ENCODE peak calls at places on chromosome 11, in ten cellular contexts. V, Y, T, N, W, X, D, S, P and B are unnamed samples.

GRCh38 chr11:69640260-69640994 is 529 bp upstream of the CCND1 start:
- DNase-seq in D (peak; percentile 44), S (peak; percentile 45), Y (peak; percentile 62), T (peak; percentile 58), V (no peak), P (peak; percentile 50), W (peak; percentile 52), X (peak; percentile 45), N (peak; percentile 77), B (no peak)

GRCh38 chr11:119712006-119712405 is 17.0 kb downstream of the NECTIN1 start:
- DNase-seq in P (no peak), X (no peak), Y (no peak), D (no peak), W (no peak), V (no peak), N (no peak), S (no peak), T (no peak), B (no peak)

GRCh38 chr11:7654094-7654742 is 19.1 kb downstream of the CYB5R2 start:
- DNase-seq in V (no peak), Y (no peak), T (no peak), P (no peak), X (no peak), N (no peak), W (no peak), D (no peak), S (no peak), B (no peak)

GRCh38 chr11:8258289-8258688 is 5.4 kb downstream of the LMO1 start:
- DNase-seq in Y (no peak), D (no peak), V (no peak), S (no peak), P (no peak), T (no peak), W (no peak), N (peak; percentile 38), X (no peak), B (no peak)

GRCh38 chr11:117557321-117557720 is 229.7 kb downstream of the CEP164 start:
- DNase-seq in V (no peak), N (peak; percentile 43), D (no peak), W (no peak), Y (no peak), T (no peak), S (no peak), X (no peak), P (no peak), B (no peak)

GRCh38 chr11:66363805-66364535 is 7.6 kb downstream of the SLC29A2 start:
- DNase-seq in V (no peak), T (peak; percentile 78), N (peak; percentile 81), D (no peak), X (peak; percentile 64), S (no peak), P (peak; percentile 82), W (no peak), Y (peak; percentile 80), B (peak; percentile 87)

GRCh38 chr11:70952171-70952570 is 300.2 kb downstream of the SHANK2 start:
- DNase-seq in X (no peak), D (no peak), S (no peak), P (no peak), N (no peak), Y (no peak), W (no peak), T (no peak), V (no peak), B (no peak)

GRCh38 chr11:95076416-95076815 is 9.7 kb downstream of the SRSF8 start:
- DNase-seq in X (peak; percentile 25), S (no peak), P (no peak), V (peak; percentile 75), T (no peak), W (peak; percentile 86), Y (no peak), N (no peak), D (no peak), B (no peak)

GRCh38 chr11:114077482-114078305 is 18.2 kb downstream of the ZBTB16 start:
- DNase-seq in V (no peak), T (no peak), P (no peak), Y (no peak), D (no peak), S (no peak), W (no peak), N (no peak), X (no peak), B (no peak)

GRCh38 chr11:46051102-46051501 is 70.2 kb downstream of the PHF21A start:
- DNase-seq in W (no peak), D (no peak), X (no peak), V (no peak), N (no peak), S (no peak), P (no peak), T (no peak), Y (no peak), B (no peak)

GRCh38 chr11:7977251-7977917 is 9.8 kb upstream of the EIF3F start:
- DNase-seq in X (peak; percentile 24), T (no peak), P (no peak), N (no peak), S (no peak), V (peak; percentile 97), W (peak; percentile 88), Y (no peak), D (no peak), B (no peak)

GRCh38 chr11:100823360-100823759 is 136.3 kb downstream of the ARHGAP42 start:
- DNase-seq in N (no peak), X (no peak), V (peak; percentile 36), P (no peak), S (no peak), D (no peak), T (no peak), W (peak; percentile 73), Y (no peak), B (no peak)

GRCh38 chr11:1049911-1050580 is 13.5 kb upstream of the MUC6 start:
- DNase-seq in N (no peak), Y (no peak), W (no peak), P (no peak), D (no peak), X (no peak), S (peak; percentile 62), V (no peak), T (no peak), B (no peak)

GRCh38 chr11:116466231-116466630 is 306.6 kb downstream of the BUD13 start:
- DNase-seq in W (no peak), Y (no peak), D (no peak), N (no peak), V (no peak), P (no peak), S (no peak), X (no peak), T (no peak), B (no peak)

GRCh38 chr11:75784506-75784905 is 15.9 kb downstream of the DGAT2 start:
- DNase-seq in V (no peak), D (no peak), S (no peak), P (no peak), Y (no peak), X (no peak), W (no peak), T (no peak), N (no peak), B (no peak)
- TF ChIP-seq CTCF in V (no peak), D (no peak), S (no peak), P (no peak), Y (no peak), X (no peak), W (no peak), T (no peak), N (no peak), B (no peak)

GRCh38 chr11:64778223-64778472 is 194 bp downstream of the SF1 start:
- DNase-seq in T (no peak), V (no peak), Y (no peak), S (no peak), X (no peak), W (no peak), P (no peak), D (no peak), N (no peak), B (no peak)
- TF ChIP-seq CTCF in T (no peak), V (no peak), Y (no peak), S (no peak), X (no peak), W (no peak), P (no peak), D (no peak), N (no peak), B (no peak)

GRCh38 chr11:11988862-11989261 is 19.6 kb downstream of the DKK3 start:
- DNase-seq in Y (no peak), V (no peak), T (no peak), P (no peak), N (peak; percentile 21), W (no peak), D (no peak), X (no peak), S (no peak), B (no peak)
- TF ChIP-seq CTCF in Y (no peak), V (peak; percentile 35), T (no peak), P (no peak), N (peak; percentile 9), W (peak; percentile 36), D (peak; percentile 35), X (no peak), S (no peak), B (no peak)

GRCh38 chr11:121659811-121660210 is 207.0 kb upstream of the SORL1-AS1 start:
- DNase-seq in P (no peak), N (no peak), T (no peak), V (no peak), S (no peak), D (no peak), Y (no peak), X (no peak), W (no peak), B (no peak)

GRCh38 chr11:121654506-121655480 is 202.0 kb upstream of the SORL1-AS1 start:
- DNase-seq in W (peak; percentile 33), P (peak; percentile 30), V (peak; percentile 25), Y (no peak), X (no peak), S (no peak), D (no peak), N (no peak), T (no peak), B (peak; percentile 21)

GRCh38 chr11:121657191-121657590 is 204.4 kb upstream of the SORL1-AS1 start:
- DNase-seq in X (no peak), P (no peak), S (no peak), W (no peak), Y (no peak), V (no peak), N (no peak), T (no peak), D (no peak), B (no peak)

GRCh38 chr11:121655481-121656332 is 202.9 kb upstream of the SORL1-AS1 start:
- DNase-seq in N (peak; percentile 92), X (peak; percentile 73), V (peak; percentile 99), S (peak; percentile 77), Y (peak; percentile 79), T (peak; percentile 85), W (peak; percentile 97), D (peak; percentile 88), P (peak; percentile 85), B (peak; percentile 91)

DNA sequence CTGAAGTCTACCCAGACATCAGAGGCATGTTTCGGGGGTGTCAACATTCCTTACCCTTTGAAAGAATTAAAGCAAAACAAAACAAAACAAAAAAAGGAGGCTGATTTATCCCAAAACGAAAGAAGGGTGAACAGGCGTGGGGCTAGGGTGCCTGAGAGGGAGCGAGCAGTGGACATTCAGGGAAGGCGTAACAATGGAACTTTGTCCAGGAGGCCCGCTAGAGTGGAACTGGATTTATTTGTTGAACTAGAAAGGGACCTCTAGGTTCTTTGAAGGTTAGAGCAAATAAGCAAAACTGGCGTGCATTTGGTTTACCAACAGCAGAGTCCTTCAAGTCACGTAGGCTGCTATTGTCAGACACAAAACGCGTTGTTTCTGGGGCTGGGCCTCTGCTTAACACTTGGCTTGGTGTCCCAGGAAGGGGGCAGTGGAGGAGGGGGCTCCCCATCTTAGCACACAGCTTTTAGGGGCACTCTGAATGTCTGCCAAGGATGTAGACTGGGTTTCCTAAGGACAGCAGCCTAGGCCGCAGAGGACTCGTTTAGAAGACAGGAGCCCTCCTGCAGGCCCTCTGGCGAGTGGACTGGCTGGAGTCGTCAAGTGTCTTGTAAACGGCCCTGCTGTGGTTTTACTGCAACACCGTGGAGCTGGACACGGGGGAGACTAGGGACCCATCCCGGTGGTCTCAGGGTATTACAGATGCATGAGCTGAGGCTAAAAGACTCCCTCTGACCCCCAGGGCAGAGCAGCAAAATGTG is 203.7 kb upstream of the SORL1-AS1 start:
- DNase-seq in T (no peak), W (no peak), D (peak; percentile 14), N (no peak), P (peak; percentile 24), V (no peak), Y (no peak), X (no peak), S (no peak), B (peak; percentile 18)
- TF ChIP-seq CTCF in T (no peak), W (no peak), D (no peak), N (no peak), P (no peak), V (no peak), Y (no peak), X (no peak), S (peak; percentile 66), B (no peak)